ENCODE peak calls at places on chromosome 7, in seven cellular contexts. H, S, W, M, D, J and Q are unnamed samples.

GRCh38 chr7:141729020-141729419 is 9.1 kb upstream of the SSBP1 start:
- DNase-seq in D (no peak), S (no peak), H (no peak), J (no peak), M (no peak), W (no peak), Q (no peak)

GRCh38 chr7:1520574-1521234 is 9.8 kb upstream of the MAFK start:
- DNase-seq in M (peak), H (peak), J (no peak), S (peak), W (no peak), D (no peak), Q (no peak)

GRCh38 chr7:151716339-151716722 is 160.6 kb downstream of the PRKAG2 start:
- DNase-seq in J (no peak), D (peak), S (no peak), M (no peak), W (no peak), H (no peak), Q (no peak)

GRCh38 chr7:71377469-71377868 is 245.5 kb downstream of the GALNT17 start:
- DNase-seq in S (no peak), H (no peak), W (no peak), D (no peak), M (no peak), J (no peak), Q (no peak)

GRCh38 chr7:27277628-27278027 is 35.0 kb downstream of the EVX1 start:
- DNase-seq in H (no peak), J (peak), D (peak), M (peak), W (no peak), S (peak), Q (peak)

GRCh38 chr7:20596653-20597052 is 18.8 kb upstream of the ABCB5 start:
- DNase-seq in S (peak), J (no peak), D (no peak), W (no peak), M (no peak), H (no peak), Q (peak)

GRCh38 chr7:99623091-99623693 is 6.4 kb downstream of the ZSCAN25 start:
- DNase-seq in M (no peak), H (no peak), S (no peak), D (no peak), W (no peak), J (no peak), Q (peak)

GRCh38 chr7:155213955-155214327 is 83.7 kb upstream of the INSIG1 start:
- DNase-seq in J (no peak), M (peak), S (no peak), D (no peak), H (no peak), W (no peak), Q (no peak)

GRCh38 chr7:108605582-108606173 is 36.0 kb downstream of the DNAJB9 start:
- DNase-seq in W (no peak), D (no peak), S (peak), M (no peak), J (no peak), H (peak), Q (no peak)

GRCh38 chr7:149248777-149249176 is 9.3 kb downstream of the ZNF212 start:
- DNase-seq in W (no peak), M (no peak), D (no peak), S (no peak), J (no peak), H (no peak), Q (no peak)

GRCh38 chr7:129772646-129773280 is 161.2 kb downstream of the NRF1 start:
- DNase-seq in H (no peak), D (no peak), W (no peak), M (no peak), S (no peak), J (no peak), Q (no peak)

GRCh38 chr7:8433477-8434289 is at the start of gene NXPH1:
- DNase-seq in H (no peak), J (peak), S (no peak), D (no peak), W (no peak), M (no peak), Q (no peak)

GRCh38 chr7:134031835-134032617 is 95.1 kb upstream of the LRGUK start:
- DNase-seq in S (peak), D (no peak), W (no peak), M (no peak), J (peak), H (no peak), Q (no peak)

GRCh38 chr7:3427957-3428356 is 126.9 kb downstream of the SDK1 start:
- DNase-seq in W (peak), S (no peak), M (no peak), D (no peak), H (no peak), J (no peak), Q (peak)

GRCh38 chr7:149846021-149846420 is 7.8 kb downstream of the ZNF862 start:
- DNase-seq in J (no peak), M (no peak), H (no peak), D (no peak), W (no peak), S (no peak), Q (no peak)

GRCh38 chr7:102044984-102045673 is 227.7 kb downstream of the CUX1 start:
- DNase-seq in W (no peak), H (peak), J (no peak), M (no peak), S (peak), D (no peak), Q (no peak)

GRCh38 chr7:41224063-41224763 is 478.7 kb downstream of the INHBA start:
- DNase-seq in J (no peak), S (peak), W (no peak), H (no peak), D (no peak), M (peak), Q (peak)

GRCh38 chr7:139043823-139044812 is 8.3 kb upstream of the ZC3HAV1L start:
- DNase-seq in H (peak), W (no peak), J (no peak), S (peak), D (peak), M (peak), Q (no peak)

GRCh38 chr7:158355456-158356065 is 232.1 kb downstream of the PTPRN2 start:
- DNase-seq in H (no peak), D (no peak), J (no peak), M (no peak), S (no peak), W (no peak), Q (no peak)

GRCh38 chr7:157786375-157787274 is 449.8 kb downstream of the DNAJB6 start:
- DNase-seq in W (no peak), J (no peak), H (no peak), M (no peak), D (no peak), S (no peak), Q (no peak)

GRCh38 chr7:154744226-154744860 is 258.6 kb downstream of the PAXIP1 start:
- DNase-seq in M (no peak), D (peak), S (no peak), W (peak), J (peak), H (no peak), Q (peak)

GRCh38 chr7:105454058-105454739 is 65.5 kb upstream of the SRPK2 start:
- DNase-seq in D (no peak), H (peak), J (no peak), S (peak), M (peak), W (no peak), Q (peak)

GRCh38 chr7:71486856-71487628 is 355.1 kb downstream of the GALNT17 start:
- DNase-seq in J (no peak), M (no peak), H (no peak), D (peak), S (no peak), W (no peak), Q (no peak)

GRCh38 chr7:127751723-127752448 is 99.9 kb downstream of the SND1 start:
- DNase-seq in M (no peak), W (no peak), J (no peak), S (peak), H (no peak), D (no peak), Q (no peak)

GRCh38 chr7:137704723-137705122 is 142.1 kb downstream of the DGKI start:
- DNase-seq in D (no peak), M (no peak), S (no peak), H (no peak), J (no peak), W (no peak), Q (no peak)

GRCh38 chr7:75575488-75576112 is 83.5 kb downstream of the SPDYE5 start:
- DNase-seq in W (no peak), M (no peak), D (no peak), H (no peak), S (no peak), J (no peak), Q (no peak)

GRCh38 chr7:4182605-4183300 is 499.3 kb upstream of the FOXK1 start:
- DNase-seq in H (no peak), M (no peak), S (no peak), D (no peak), J (no peak), W (no peak), Q (no peak)

GRCh38 chr7:37287093-37287492 is 161.6 kb downstream of the ELMO1 start:
- DNase-seq in J (no peak), S (no peak), M (no peak), W (peak), H (no peak), D (no peak), Q (no peak)

GRCh38 chr7:24290004-24290641 is 6.1 kb downstream of the NPY start:
- DNase-seq in M (peak), S (peak), W (peak), D (no peak), H (no peak), J (peak), Q (peak)

GRCh38 chr7:64951250-64951848 is 39.5 kb downstream of the ZNF117 start:
- DNase-seq in W (peak), J (peak), H (peak), S (peak), D (no peak), M (no peak), Q (peak)

GRCh38 chr7:135232087-135232486 is 1.6 kb upstream of the STRA8 start:
- DNase-seq in S (no peak), W (no peak), J (no peak), D (no peak), H (no peak), M (no peak), Q (no peak)

DNA sequence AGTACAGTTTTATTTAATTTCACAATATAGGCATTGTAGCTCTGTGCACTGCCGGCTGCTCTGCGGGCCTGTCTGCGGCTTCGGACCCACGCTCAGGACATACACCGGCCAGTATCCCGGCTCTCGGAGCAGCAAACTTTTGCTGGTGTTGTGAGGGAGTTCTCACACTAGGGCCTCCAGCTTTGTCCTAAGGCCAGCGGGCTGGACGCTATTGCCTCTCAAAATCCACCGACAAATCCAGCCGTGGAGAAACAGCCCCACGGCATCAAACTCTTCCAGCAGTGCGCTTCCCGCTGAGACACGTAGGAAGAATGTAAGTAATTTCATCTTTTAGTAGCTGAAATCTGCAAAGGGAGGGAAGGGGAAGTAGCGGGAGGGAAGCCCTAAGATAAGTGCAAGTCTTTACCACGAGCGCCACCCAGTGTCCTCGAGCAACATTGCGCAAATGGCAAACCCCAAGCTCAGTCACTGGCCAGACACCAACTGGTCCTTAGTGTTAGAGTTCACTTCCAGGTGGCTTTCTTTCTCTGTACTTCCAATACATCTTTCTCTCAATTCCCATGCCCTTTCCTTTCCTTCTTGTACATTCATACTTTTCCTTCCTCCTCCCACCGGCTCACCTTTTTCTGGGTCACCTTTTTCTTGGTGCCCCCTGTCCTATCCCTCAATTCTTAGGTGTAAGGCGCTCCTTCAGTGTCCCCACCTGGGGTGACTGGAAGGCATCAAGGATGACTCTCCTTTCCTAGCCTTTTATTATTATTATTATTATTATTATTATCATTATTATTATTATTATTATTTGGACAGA is 3.0 kb upstream of the DLX5 start:
- DNase-seq in J (peak), D (peak), M (peak), S (peak), W (peak), H (peak), Q (peak)
- H3K27ac ChIP-seq in J (no peak), D (no peak), M (no peak), S (no peak), W (no peak), H (no peak), Q (no peak)

GRCh38 chr7:38428040-38428439 is 154.6 kb upstream of the TARP start:
- DNase-seq in W (no peak), J (no peak), M (no peak), D (no peak), S (peak), H (no peak), Q (no peak)

GRCh38 chr7:38427279-38427955 is 154.0 kb upstream of the TARP start:
- DNase-seq in M (no peak), H (no peak), S (no peak), W (no peak), D (no peak), J (no peak), Q (no peak)

GRCh38 chr7:38425509-38425908 is 152.1 kb upstream of the TARP start:
- DNase-seq in M (no peak), D (no peak), J (no peak), S (no peak), W (peak), H (no peak), Q (no peak)

GRCh38 chr7:38429057-38429456 is 155.6 kb upstream of the TARP start:
- DNase-seq in D (no peak), J (no peak), S (no peak), H (no peak), W (no peak), M (no peak), Q (no peak)

GRCh38 chr7:38424750-38425463 is 151.5 kb upstream of the TARP start:
- DNase-seq in M (no peak), D (no peak), S (peak), J (no peak), W (no peak), H (no peak), Q (no peak)
- TF ChIP-seq CTCF in M (peak), D (no peak), S (peak), J (peak), W (peak), H (peak), Q (no peak)

DNA sequence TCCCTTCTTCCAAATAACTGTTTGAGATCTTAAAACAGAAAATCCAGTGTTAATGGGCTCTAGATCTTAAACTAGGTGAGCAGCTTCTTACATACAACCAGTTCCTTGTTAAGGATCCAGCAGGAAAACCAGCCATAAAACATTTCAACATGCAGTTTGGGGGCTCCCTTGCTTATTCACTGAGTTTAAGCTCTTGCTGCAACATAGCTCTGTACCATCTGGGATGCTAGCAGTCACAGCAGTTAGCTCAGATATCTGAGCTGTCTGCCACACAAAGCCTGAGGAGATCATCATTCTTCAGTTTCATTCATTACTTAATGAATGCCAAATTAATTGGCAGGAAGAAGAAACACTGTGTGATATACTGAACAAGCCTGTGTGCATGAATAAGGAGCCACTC is 62.9 kb downstream of the PODXL start:
- DNase-seq in D (no peak), J (no peak), M (no peak), W (no peak), S (no peak), H (no peak), Q (no peak)
- H3K27ac ChIP-seq in D (no peak), J (no peak), M (no peak), W (no peak), S (no peak), H (no peak), Q (no peak)

GRCh38 chr7:121005996-121006565 is 17.6 kb downstream of the CPED1 start:
- DNase-seq in D (no peak), M (no peak), W (no peak), S (no peak), J (no peak), H (no peak), Q (no peak)

GRCh38 chr7:121006731-121007315 is 18.3 kb downstream of the CPED1 start:
- DNase-seq in M (no peak), H (no peak), D (no peak), W (no peak), J (no peak), S (no peak), Q (no peak)

GRCh38 chr7:121001932-121002754 is 13.6 kb downstream of the CPED1 start:
- DNase-seq in H (no peak), J (no peak), D (no peak), M (no peak), W (no peak), S (no peak), Q (no peak)

GRCh38 chr7:121002755-121003114 is 14.2 kb downstream of the CPED1 start:
- DNase-seq in H (no peak), J (no peak), M (no peak), D (no peak), S (peak), W (no peak), Q (no peak)

DNA sequence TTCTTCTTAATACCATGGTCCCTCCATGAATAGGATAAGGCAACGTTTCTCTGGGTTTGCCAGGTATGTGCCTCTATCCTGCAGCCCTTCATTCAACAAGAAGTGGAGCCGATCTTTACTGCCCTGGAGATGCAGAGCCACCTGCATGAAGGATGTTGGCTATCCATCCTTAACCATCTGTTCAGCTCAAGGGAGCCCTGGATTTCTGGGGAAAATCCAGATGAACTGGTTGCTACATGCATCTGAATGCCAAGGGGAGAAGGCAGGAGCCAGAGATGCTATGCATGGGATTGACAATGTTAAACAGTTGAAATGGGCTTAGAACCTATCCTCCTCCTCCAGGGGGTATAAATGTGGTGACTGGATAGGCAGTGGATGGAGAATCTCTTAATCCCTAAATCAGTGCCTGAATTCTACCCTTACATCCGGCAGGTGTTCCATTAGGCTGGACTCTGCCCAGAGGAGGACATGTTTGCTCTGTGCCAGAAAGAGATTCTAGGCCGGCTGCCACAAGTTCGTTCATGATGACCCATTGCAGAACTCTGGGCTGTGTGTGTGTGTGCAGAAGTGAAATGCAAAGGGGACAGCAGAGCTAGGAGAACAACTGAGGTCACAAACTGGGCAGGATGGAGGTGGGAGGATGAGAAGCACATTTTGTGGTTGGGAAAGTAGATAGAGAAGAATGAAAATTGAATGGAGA is 15.6 kb downstream of the CPED1 start:
- DNase-seq in D (no peak), S (no peak), M (no peak), W (no peak), J (no peak), H (no peak), Q (no peak)
- TF ChIP-seq CTCF in D (no peak), S (no peak), M (no peak), W (no peak), J (no peak), H (no peak), Q (no peak)

DNA sequence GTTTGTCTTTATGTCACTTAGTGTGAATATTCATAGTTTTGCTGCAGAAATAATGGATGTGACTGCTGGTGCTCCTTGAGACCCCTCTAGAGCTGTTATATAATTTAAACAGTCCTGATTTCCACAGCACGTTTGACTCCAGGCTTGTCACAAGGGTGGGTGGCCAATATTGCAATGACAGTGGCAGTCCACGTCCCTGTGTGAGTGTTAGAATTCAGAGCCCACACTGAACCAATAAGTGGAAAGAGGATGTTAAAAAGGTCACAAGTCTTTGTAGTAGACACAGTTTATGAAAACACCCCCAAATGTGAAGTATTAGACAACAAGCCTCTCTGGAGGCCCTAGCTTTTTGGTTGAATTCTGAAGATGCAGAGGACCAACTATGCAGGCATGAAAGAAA is 2.0 kb downstream of the PPP1R17 start:
- DNase-seq in M (no peak), W (no peak), D (no peak), J (no peak), H (no peak), S (no peak), Q (no peak)
- H3K27ac ChIP-seq in M (no peak), W (no peak), D (no peak), J (no peak), H (no peak), S (no peak), Q (no peak)